ENCODE peak calls at places on chromosomes 12 and 14, in six cellular contexts. A, I, L, J, S and V are unnamed samples.

GRCh38 chr12:59657266-59657665 is 61.4 kb downstream of the SLC16A7 start:
- DNase-seq in J (no peak), A (peak; percentile 45), L (no peak), I (no peak), S (no peak), V (no peak)

GRCh38 chr14:95500201-95500681 is 16.2 kb downstream of the SYNE3 start:
- DNase-seq in L (no peak), I (no peak), S (no peak), A (no peak), J (no peak), V (no peak)

GRCh38 chr12:25200703-25201102 is 5.7 kb downstream of the ETFRF1 start:
- DNase-seq in S (no peak), L (no peak), J (no peak), I (peak; percentile 43), A (peak; percentile 39), V (no peak)

GRCh38 chr12:50425859-50426258 is 25.2 kb downstream of the LARP4 start:
- DNase-seq in L (no peak), I (no peak), S (no peak), J (no peak), A (no peak), V (peak; percentile 37)

GRCh38 chr12:27936196-27936595 is 36.3 kb downstream of the PTHLH start:
- DNase-seq in L (no peak), S (no peak), A (peak; percentile 49), I (peak; percentile 35), J (no peak), V (no peak)

GRCh38 chr12:125412506-125412905 is 347.3 kb downstream of the AACS start:
- DNase-seq in A (no peak), I (no peak), L (no peak), J (no peak), S (no peak), V (no peak)

GRCh38 chr14:81363746-81364400 is 36.3 kb downstream of the STON2 start:
- DNase-seq in J (no peak), A (peak; percentile 2), L (no peak), I (peak; percentile 47), S (no peak), V (no peak)

GRCh38 chr12:107884769-107885694 is 110.5 kb downstream of the ASCL4 start:
- DNase-seq in I (peak; percentile 12), L (no peak), S (no peak), A (peak; percentile 79), J (peak; percentile 58), V (peak; percentile 73)

GRCh38 chr14:74569387-74569786 is 42.6 kb downstream of the LTBP2 start:
- DNase-seq in L (no peak), I (no peak), S (no peak), A (no peak), J (no peak), V (no peak)

GRCh38 chr12:99915251-99916082 is 69.3 kb downstream of the ANKS1B start:
- DNase-seq in L (no peak), A (peak; percentile 50), I (no peak), S (no peak), J (no peak), V (no peak)

GRCh38 chr14:45251912-45252311 is 1.1 kb downstream of the MIS18BP1 start:
- DNase-seq in S (no peak), J (no peak), I (peak; percentile 21), A (peak; percentile 56), L (no peak), V (peak; percentile 32)

GRCh38 chr14:64112859-64113258 is 181.3 kb downstream of the ESR2 start:
- DNase-seq in L (no peak), S (no peak), J (no peak), A (no peak), I (no peak), V (no peak)

GRCh38 chr12:113226696-113227095 is 5.4 kb downstream of the TPCN1 start:
- DNase-seq in S (no peak), I (no peak), J (no peak), A (no peak), L (no peak), V (no peak)
- H3K27ac ChIP-seq in S (no peak overlapping the region), I (no peak overlapping the region), J (peak overlapping the region; percentile 45), A (no peak overlapping the region), L (no peak overlapping the region), V (no peak overlapping the region)

GRCh38 chr14:33938131-33938949 is 12.5 kb downstream of the EGLN3 start:
- DNase-seq in A (peak; percentile 19), S (no peak), J (no peak), L (peak; percentile 9), I (peak; percentile 45), V (peak; percentile 85)

GRCh38 chr14:33943081-33943480 is 7.8 kb downstream of the EGLN3 start:
- DNase-seq in A (no peak), I (no peak), S (no peak), L (no peak), J (peak; percentile 30), V (peak; percentile 51)

GRCh38 chr14:33943484-33943883 is 7.4 kb downstream of the EGLN3 start:
- DNase-seq in I (no peak), L (no peak), J (no peak), A (no peak), S (no peak), V (no peak)

GRCh38 chr14:33940561-33941011 is 10.3 kb downstream of the EGLN3 start:
- DNase-seq in J (no peak), A (no peak), S (no peak), I (no peak), L (no peak), V (no peak)

GRCh38 chr14:33941727-33942126 is 9.1 kb downstream of the EGLN3 start:
- DNase-seq in I (no peak), J (no peak), S (no peak), L (no peak), A (no peak), V (no peak)
- H3K4me1 ChIP-seq in I (peaks cover 3% of the 10 kb centered on the region), J (peaks cover 49% of the 10 kb centered on the region), S (no peaks in the 10 kb centered on the region), L (no peaks in the 10 kb centered on the region), A (peaks cover 4% of the 10 kb centered on the region), V (peaks cover 27% of the 10 kb centered on the region)

GRCh38 chr12:33588725-33589405 is 149.2 kb upstream of the SYT10 start:
- DNase-seq in A (no peak), I (no peak), S (no peak), L (no peak), J (no peak), V (no peak)

GRCh38 chr12:33589609-33590114 is 150.0 kb upstream of the SYT10 start:
- DNase-seq in S (no peak), J (no peak), L (no peak), A (no peak), I (no peak), V (no peak)

GRCh38 chr12:33586576-33586975 is 147.0 kb upstream of the SYT10 start:
- DNase-seq in J (no peak), S (no peak), L (no peak), I (no peak), A (no peak), V (no peak)

GRCh38 chr12:33593753-33594152 is 154.1 kb upstream of the SYT10 start:
- DNase-seq in L (no peak), I (no peak), J (no peak), S (no peak), A (no peak), V (no peak)

GRCh38 chr12:33588082-33588712 is 148.6 kb upstream of the SYT10 start:
- DNase-seq in I (peak; percentile 93), S (no peak), A (peak; percentile 32), L (no peak), J (no peak), V (no peak)
- H3K27ac ChIP-seq in I (peak overlapping the region; percentile 78), S (no peak overlapping the region), A (no peak overlapping the region), L (no peak overlapping the region), J (no peak overlapping the region), V (no peak overlapping the region)

GRCh38 chr14:51627313-51627712 is 24.4 kb upstream of the FRMD6 start:
- DNase-seq in J (no peak), I (no peak), S (no peak), L (no peak), A (no peak), V (no peak)
- H3K4me1 ChIP-seq in J (peaks cover 16% of the 10 kb centered on the region), I (no peaks in the 10 kb centered on the region), S (no peaks in the 10 kb centered on the region), L (no peaks in the 10 kb centered on the region), A (peaks cover 6% of the 10 kb centered on the region), V (no peaks in the 10 kb centered on the region)

DNA sequence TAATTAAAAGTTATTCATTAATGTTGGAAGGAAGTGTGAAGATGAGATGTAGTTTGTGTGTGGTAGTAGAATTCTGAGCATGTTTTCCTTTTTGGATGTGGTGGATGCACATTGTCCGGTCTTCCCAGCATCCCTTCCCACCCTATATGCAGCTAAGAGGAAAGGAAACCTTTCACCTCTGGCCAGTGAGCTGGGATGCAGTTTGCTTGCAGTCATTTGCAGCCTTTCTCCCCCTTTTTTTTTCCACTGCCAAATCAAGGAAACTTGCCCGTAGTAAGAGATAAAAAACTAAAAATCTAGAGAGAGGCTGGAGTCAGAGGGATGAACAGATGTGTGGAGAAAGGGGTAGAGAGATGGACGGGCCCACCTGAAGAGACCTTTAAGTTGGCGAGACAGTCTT is 72.5 kb upstream of the SLC38A2 start:
- DNase-seq in J (no peak), L (no peak), A (no peak), S (no peak), I (no peak), V (no peak)
- H3K27ac ChIP-seq in J (peak overlapping the region; percentile 8), L (no peak overlapping the region), A (no peak overlapping the region), S (peak overlapping the region; percentile 78), I (peak overlapping the region; percentile 60), V (no peak overlapping the region)

GRCh38 chr12:93434305-93434704 is 7.4 kb downstream of the UBE2N start:
- DNase-seq in I (no peak), A (peak; percentile 25), J (no peak), L (no peak), S (no peak), V (no peak)

GRCh38 chr12:93440043-93440835 is 1.5 kb downstream of the UBE2N start:
- DNase-seq in I (peak; percentile 46), S (no peak), A (peak; percentile 75), L (no peak), J (no peak), V (no peak)

GRCh38 chr12:93441111-93441616 is 583 bp downstream of the UBE2N start:
- DNase-seq in J (peak; percentile 50), I (no peak), L (peak; percentile 4), A (peak; percentile 69), S (no peak), V (peak; percentile 41)

GRCh38 chr12:93441617-93442410 is at the start of gene UBE2N:
- DNase-seq in J (peak; percentile 96), L (peak; percentile 88), I (peak; percentile 96), A (peak; percentile 98), S (peak; percentile 46), V (peak; percentile 92)

DNA sequence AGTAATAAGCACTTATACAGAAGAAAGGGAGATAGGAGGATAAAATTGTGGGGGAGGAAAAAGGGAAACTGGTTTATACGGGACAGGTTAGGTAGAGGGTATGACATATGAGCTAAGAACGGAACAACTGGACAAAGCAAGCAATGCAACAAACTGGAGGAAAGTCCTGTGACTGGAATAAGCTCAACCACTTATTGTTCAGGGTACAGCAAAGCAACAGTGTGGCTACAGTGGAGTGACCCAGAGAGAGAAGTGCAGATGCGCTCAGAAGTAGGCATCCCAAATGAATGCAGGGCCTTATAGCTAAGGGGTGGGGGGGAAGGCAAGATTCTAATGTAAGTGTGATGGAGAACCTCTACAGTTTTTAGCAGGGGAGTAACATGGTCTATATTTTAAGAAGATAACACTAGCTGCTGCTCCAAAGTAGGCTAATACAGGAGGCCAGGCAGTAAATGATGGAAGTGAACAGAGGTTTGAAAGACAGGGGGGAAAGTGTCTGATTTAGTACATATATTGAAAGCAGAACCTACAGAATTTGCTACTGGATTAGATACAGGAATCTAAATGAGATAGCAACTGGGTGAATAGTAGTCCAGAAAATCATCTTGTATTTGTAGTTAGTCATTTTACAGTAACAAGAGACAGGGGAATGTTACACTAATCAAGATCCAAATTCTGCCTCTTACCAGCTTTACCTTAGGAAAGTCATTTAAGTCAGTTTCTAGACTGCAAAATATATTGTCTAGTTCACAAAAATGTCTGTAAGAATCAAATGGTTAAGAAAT is 3.3 kb downstream of the UBE2N start:
- DNase-seq in A (no peak), L (no peak), J (no peak), I (no peak), S (no peak), V (no peak)
- H3K4me1 ChIP-seq in A (peaks cover 42% of the 10 kb centered on the region), L (no peaks in the 10 kb centered on the region), J (peaks cover 55% of the 10 kb centered on the region), I (peaks cover 27% of the 10 kb centered on the region), S (peaks cover 31% of the 10 kb centered on the region), V (peaks cover 9% of the 10 kb centered on the region)